ENCODE peak calls at places on chromosome 19, in seven cellular contexts. I is cardiac fibroblast; F is AG08396; M is A172; C is naive thymus-derived CD8-positive, alpha-beta T cell; U is AG10803; V is astrocyte. G is an unnamed sample.

GRCh38 chr19:19026299-19026971 is 6.9 kb downstream of the SUGP2 start:
- DNase-seq in I (no peak), U (no peak), C (no peak), M (no peak), F (no peak), V (no peak), G (no peak)

GRCh38 chr19:44723952-44724319 is 24.6 kb upstream of the BCL3 start:
- DNase-seq in C (peak; percentile 80), M (peak; percentile 72), V (peak; percentile 39), F (peak; percentile 88), U (peak; percentile 76), I (peak; percentile 89), G (peak; percentile 80)

GRCh38 chr19:10086032-10086903 is at the start of gene SHFL:
- DNase-seq in U (peak; percentile 53), I (peak; percentile 48), M (peak; percentile 59), F (peak; percentile 93), C (peak; percentile 84), V (peak; percentile 18), G (peak; percentile 99)

GRCh38 chr19:40778865-40779284 is 828 bp downstream of the RAB4B start:
- DNase-seq in M (no peak), I (peak; percentile 42), U (no peak), C (no peak), V (peak; percentile 22), F (peak; percentile 40), G (no peak)

GRCh38 chr19:38868551-38868950 is 9.5 kb downstream of the RINL start:
- DNase-seq in V (no peak), M (no peak), F (no peak), C (no peak), I (no peak), U (no peak), G (no peak)

GRCh38 chr19:49264258-49264657 is 60.7 kb downstream of the SLC6A16 start:
- DNase-seq in C (no peak), V (no peak), I (no peak), F (no peak), U (no peak), M (no peak), G (no peak)

GRCh38 chr19:38743394-38744297 is 628 bp downstream of the CAPN12 start:
- DNase-seq in M (no peak), F (peak; percentile 2), I (no peak), C (no peak), U (no peak), V (no peak), G (no peak)

GRCh38 chr19:4234142-4234861 is 5.0 kb downstream of the EBI3 start:
- DNase-seq in C (no peak), F (no peak), I (no peak), M (no peak), V (no peak), U (no peak), G (no peak)

GRCh38 chr19:32750441-32751055 is 31.0 kb downstream of the TDRD12 start:
- DNase-seq in U (no peak), I (no peak), F (no peak), M (no peak), V (no peak), C (no peak), G (no peak)

GRCh38 chr19:10699650-10700335 is 1.4 kb upstream of the QTRT1 start:
- DNase-seq in M (peak; percentile 61), F (peak; percentile 69), C (peak; percentile 67), V (peak; percentile 12), I (peak; percentile 81), U (peak; percentile 50), G (peak; percentile 76)

GRCh38 chr19:18128044-18128443 is 24.9 kb upstream of the PIK3R2 start:
- DNase-seq in F (no peak), C (no peak), V (no peak), U (peak; percentile 41), I (peak; percentile 46), M (peak; percentile 27), G (no peak)

GRCh38 chr19:35332817-35333216 is 3.8 kb downstream of the CD22 start:
- DNase-seq in C (peak; percentile 44), V (no peak), I (no peak), M (no peak), U (no peak), F (no peak), G (no peak)

GRCh38 chr19:55372316-55373081 is 2.2 kb upstream of the IL11 start:
- DNase-seq in F (no peak), V (peak; percentile 44), C (no peak), I (no peak), U (peak; percentile 34), M (peak; percentile 69), G (no peak)

GRCh38 chr19:7860166-7860901 is 13.9 kb downstream of the PRR36 start:
- DNase-seq in M (no peak), I (no peak), F (no peak), V (no peak), C (no peak), U (no peak), G (no peak)

GRCh38 chr19:3785938-3786824 is at the start of gene MATK:
- DNase-seq in F (no peak), M (no peak), U (no peak), I (no peak), V (no peak), C (peak; percentile 35), G (no peak)

GRCh38 chr19:37980419-37980975 is 73.5 kb downstream of the SIPA1L3 start:
- DNase-seq in M (no peak), C (no peak), V (peak; percentile 50), F (no peak), U (no peak), I (no peak), G (no peak)

GRCh38 chr19:16371540-16371986 is 46.9 kb downstream of the KLF2 start:
- DNase-seq in F (no peak), C (peak; percentile 96), M (no peak), V (no peak), I (no peak), U (no peak), G (peak; percentile 90)

GRCh38 chr19:56217039-56217949 is 15.2 kb downstream of the ZSCAN5C start:
- DNase-seq in V (peak; percentile 29), C (no peak), F (peak; percentile 31), U (peak; percentile 33), M (no peak), I (peak; percentile 40), G (peak; percentile 42)

GRCh38 chr19:57068921-57069697 is 50.7 kb upstream of the USP29 start:
- DNase-seq in F (no peak), V (no peak), M (no peak), U (no peak), I (no peak), C (no peak), G (no peak)

GRCh38 chr19:5358173-5358800 is 17.7 kb upstream of the PTPRS start:
- DNase-seq in F (no peak), V (peak; percentile 19), M (no peak), I (peak; percentile 20), U (peak; percentile 35), C (no peak), G (no peak)

GRCh38 chr19:39412867-39413268 is 399 bp downstream of the PLEKHG2 start:
- DNase-seq in C (peak; percentile 38), M (no peak), U (no peak), I (peak; percentile 24), F (no peak), V (no peak), G (no peak)

GRCh38 chr19:14139944-14140343 is 3.6 kb upstream of the ASF1B start:
- DNase-seq in C (no peak), F (no peak), V (no peak), U (no peak), M (no peak), I (no peak), G (no peak)

GRCh38 chr19:10523135-10523636 is 5.9 kb upstream of the S1PR5 start:
- DNase-seq in I (no peak), F (no peak), U (no peak), M (no peak), V (no peak), C (no peak), G (no peak)

GRCh38 chr19:46225558-46226004 is 4.0 kb upstream of the IGFL1 start:
- DNase-seq in I (peak; percentile 32), M (peak; percentile 47), F (no peak), V (peak; percentile 10), C (no peak), U (peak; percentile 34), G (no peak)

GRCh38 chr19:46380690-46381089 is 32.7 kb downstream of the CCDC8 start:
- DNase-seq in C (no peak), U (no peak), M (no peak), V (no peak), F (no peak), I (no peak), G (no peak)

GRCh38 chr19:989381-990081 is 5.4 kb downstream of the WDR18 start:
- DNase-seq in V (no peak), M (no peak), I (no peak), C (no peak), F (no peak), U (no peak), G (no peak)

GRCh38 chr19:46714523-46715106 is 2.3 kb downstream of the PRKD2 start:
- DNase-seq in U (no peak), I (no peak), C (peak; percentile 80), M (no peak), V (no peak), F (no peak), G (peak; percentile 82)

GRCh38 chr19:49514151-49514550 is 1.7 kb downstream of the FCGRT start:
- DNase-seq in M (no peak), I (no peak), U (no peak), F (no peak), C (no peak), V (no peak), G (no peak)

GRCh38 chr19:53644061-53644816 is 12.4 kb downstream of the DPRX start:
- DNase-seq in U (no peak), M (no peak), V (no peak), I (no peak), F (no peak), C (no peak), G (no peak)

GRCh38 chr19:47389150-47389556 is 30.2 kb downstream of the MEIS3 start:
- DNase-seq in F (no peak), I (no peak), U (no peak), M (no peak), V (no peak), C (no peak), G (no peak)

GRCh38 chr19:5436101-5436947 is 18.9 kb upstream of the ZNRF4 start:
- DNase-seq in M (peak; percentile 68), C (no peak), I (peak; percentile 14), F (peak; percentile 97), V (peak; percentile 91), U (peak; percentile 78), G (no peak)

GRCh38 chr19:17794731-17795494 is at the start of gene B3GNT3:
- DNase-seq in I (peak; percentile 11), C (no peak), F (no peak), M (no peak), U (no peak), V (no peak), G (no peak)

GRCh38 chr19:13841339-13842293 is 35.3 kb upstream of the NANOS3 start:
- DNase-seq in U (peak; percentile 48), M (no peak), V (no peak), I (peak; percentile 53), F (peak; percentile 54), C (no peak), G (peak; percentile 30)

GRCh38 chr19:44585371-44586141 is 27.8 kb upstream of the IGSF23 start:
- DNase-seq in M (peak; percentile 54), C (no peak), I (peak; percentile 60), F (no peak), V (peak; percentile 49), U (peak; percentile 51), G (no peak)